ENCODE peak calls at places on chromosomes 2 and 18, in seven cellular contexts. One of them, this sample, is unnamed.
A peak's percentile ranks its signal among the peaks of the same experiment; 100 is the strongest.

GRCh38 chr2:70304501-70304900 is 2.6 kb upstream of the FAM136A start:
- DNase-seq in transverse colon: no peak
- DNase-seq in NCI-H526: no peak
- DNase-seq in stimulated activated CD8-positive, alpha-beta memory T cell treated with anti-CD3 and anti-CD28 coated beads, Interleukin-4, amount 100 ng/mL, for 1 hour: no peak
- DNase-seq in H7: no peak
- DNase-seq in amniotic epithelial cell: no peak
- DNase-seq in cardiac fibroblast: no peak
- DNase-seq in this sample: no peak

GRCh38 chr2:113169002-113169530 is 4.7 kb upstream of the PSD4 start:
- DNase-seq in transverse colon: no peak
- DNase-seq in NCI-H526: no peak
- DNase-seq in stimulated activated CD8-positive, alpha-beta memory T cell treated with anti-CD3 and anti-CD28 coated beads, Interleukin-4, amount 100 ng/mL, for 1 hour: no peak
- DNase-seq in H7: peak; percentile 7
- DNase-seq in amniotic epithelial cell: no peak
- DNase-seq in cardiac fibroblast: no peak
- DNase-seq in this sample: no peak

GRCh38 chr18:37438417-37439180 is 127.0 kb downstream of the CELF4 start:
- DNase-seq in transverse colon: no peak
- DNase-seq in NCI-H526: no peak
- DNase-seq in stimulated activated CD8-positive, alpha-beta memory T cell treated with anti-CD3 and anti-CD28 coated beads, Interleukin-4, amount 100 ng/mL, for 1 hour: no peak
- DNase-seq in H7: no peak
- DNase-seq in amniotic epithelial cell: no peak
- DNase-seq in cardiac fibroblast: no peak
- DNase-seq in this sample: no peak

GRCh38 chr2:10844083-10844482 is 31.5 kb upstream of the PDIA6 start:
- DNase-seq in transverse colon: peak; percentile 89
- DNase-seq in NCI-H526: no peak
- DNase-seq in stimulated activated CD8-positive, alpha-beta memory T cell treated with anti-CD3 and anti-CD28 coated beads, Interleukin-4, amount 100 ng/mL, for 1 hour: no peak
- DNase-seq in H7: peak; percentile 90
- DNase-seq in amniotic epithelial cell: peak; percentile 79
- DNase-seq in cardiac fibroblast: peak; percentile 37
- DNase-seq in this sample: no peak

GRCh38 chr2:155372969-155373368 is 674.5 kb downstream of the KCNJ3 start:
- DNase-seq in transverse colon: no peak
- DNase-seq in NCI-H526: peak; percentile 17
- DNase-seq in stimulated activated CD8-positive, alpha-beta memory T cell treated with anti-CD3 and anti-CD28 coated beads, Interleukin-4, amount 100 ng/mL, for 1 hour: no peak
- DNase-seq in H7: no peak
- DNase-seq in amniotic epithelial cell: peak; percentile 6
- DNase-seq in cardiac fibroblast: peak; percentile 41
- DNase-seq in this sample: no peak

GRCh38 chr2:95351080-95351915 is 51.2 kb upstream of the FAHD2A start:
- DNase-seq in transverse colon: no peak
- DNase-seq in NCI-H526: no peak
- DNase-seq in stimulated activated CD8-positive, alpha-beta memory T cell treated with anti-CD3 and anti-CD28 coated beads, Interleukin-4, amount 100 ng/mL, for 1 hour: no peak
- DNase-seq in H7: no peak
- DNase-seq in amniotic epithelial cell: no peak
- DNase-seq in cardiac fibroblast: no peak
- DNase-seq in this sample: no peak

GRCh38 chr2:54609647-54610046 is 113.8 kb upstream of the EML6 start:
- DNase-seq in transverse colon: no peak
- DNase-seq in NCI-H526: peak; percentile 36
- DNase-seq in stimulated activated CD8-positive, alpha-beta memory T cell treated with anti-CD3 and anti-CD28 coated beads, Interleukin-4, amount 100 ng/mL, for 1 hour: no peak
- DNase-seq in H7: no peak
- DNase-seq in amniotic epithelial cell: no peak
- DNase-seq in cardiac fibroblast: no peak
- DNase-seq in this sample: no peak

GRCh38 chr2:101277111-101277510 is 24.4 kb downstream of the CNOT11 start:
- DNase-seq in transverse colon: no peak
- DNase-seq in NCI-H526: no peak
- DNase-seq in stimulated activated CD8-positive, alpha-beta memory T cell treated with anti-CD3 and anti-CD28 coated beads, Interleukin-4, amount 100 ng/mL, for 1 hour: no peak
- DNase-seq in H7: no peak
- DNase-seq in amniotic epithelial cell: peak; percentile 47
- DNase-seq in cardiac fibroblast: peak; percentile 54
- DNase-seq in this sample: no peak

GRCh38 chr2:892892-893291 is 57.8 kb upstream of the SNTG2 start:
- DNase-seq in transverse colon: no peak
- DNase-seq in NCI-H526: no peak
- DNase-seq in stimulated activated CD8-positive, alpha-beta memory T cell treated with anti-CD3 and anti-CD28 coated beads, Interleukin-4, amount 100 ng/mL, for 1 hour: no peak
- DNase-seq in H7: no peak
- DNase-seq in amniotic epithelial cell: no peak
- DNase-seq in cardiac fibroblast: no peak
- DNase-seq in this sample: no peak

GRCh38 chr2:171436307-171436706 is 2.3 kb downstream of the DCAF17 start:
- DNase-seq in transverse colon: no peak
- DNase-seq in NCI-H526: no peak
- DNase-seq in stimulated activated CD8-positive, alpha-beta memory T cell treated with anti-CD3 and anti-CD28 coated beads, Interleukin-4, amount 100 ng/mL, for 1 hour: no peak
- DNase-seq in H7: no peak
- DNase-seq in amniotic epithelial cell: peak; percentile 86
- DNase-seq in cardiac fibroblast: peak; percentile 94
- DNase-seq in this sample: no peak

GRCh38 chr2:217393585-217394032 is 533.7 kb upstream of the TNP1 start:
- DNase-seq in transverse colon: peak; percentile 53
- DNase-seq in NCI-H526: no peak
- DNase-seq in stimulated activated CD8-positive, alpha-beta memory T cell treated with anti-CD3 and anti-CD28 coated beads, Interleukin-4, amount 100 ng/mL, for 1 hour: no peak
- DNase-seq in H7: no peak
- DNase-seq in amniotic epithelial cell: peak; percentile 97
- DNase-seq in cardiac fibroblast: peak; percentile 61
- DNase-seq in this sample: no peak

GRCh38 chr2:148899638-148900318 is 24.8 kb downstream of the KIF5C start:
- DNase-seq in transverse colon: no peak
- DNase-seq in NCI-H526: peak; percentile 20
- DNase-seq in stimulated activated CD8-positive, alpha-beta memory T cell treated with anti-CD3 and anti-CD28 coated beads, Interleukin-4, amount 100 ng/mL, for 1 hour: no peak
- DNase-seq in H7: no peak
- DNase-seq in amniotic epithelial cell: no peak
- DNase-seq in cardiac fibroblast: no peak
- DNase-seq in this sample: no peak

GRCh38 chr18:26617151-26617554 is 68.8 kb upstream of the KCTD1 start:
- DNase-seq in transverse colon: no peak
- DNase-seq in NCI-H526: no peak
- DNase-seq in stimulated activated CD8-positive, alpha-beta memory T cell treated with anti-CD3 and anti-CD28 coated beads, Interleukin-4, amount 100 ng/mL, for 1 hour: no peak
- DNase-seq in H7: no peak
- DNase-seq in amniotic epithelial cell: peak; percentile 97
- DNase-seq in cardiac fibroblast: peak; percentile 94
- DNase-seq in this sample: no peak

GRCh38 chr2:182728028-182728427 is 12.0 kb downstream of the DNAJC10 start:
- DNase-seq in transverse colon: no peak
- DNase-seq in NCI-H526: no peak
- DNase-seq in stimulated activated CD8-positive, alpha-beta memory T cell treated with anti-CD3 and anti-CD28 coated beads, Interleukin-4, amount 100 ng/mL, for 1 hour: no peak
- DNase-seq in H7: no peak
- DNase-seq in amniotic epithelial cell: no peak
- DNase-seq in cardiac fibroblast: no peak
- DNase-seq in this sample: no peak

GRCh38 chr18:47725656-47726055 is 204.8 kb downstream of the SMAD2 start:
- DNase-seq in transverse colon: no peak
- DNase-seq in NCI-H526: no peak
- DNase-seq in stimulated activated CD8-positive, alpha-beta memory T cell treated with anti-CD3 and anti-CD28 coated beads, Interleukin-4, amount 100 ng/mL, for 1 hour: no peak
- DNase-seq in H7: no peak
- DNase-seq in amniotic epithelial cell: no peak
- DNase-seq in cardiac fibroblast: no peak
- DNase-seq in this sample: no peak

GRCh38 chr2:12282780-12283695 is 433.7 kb upstream of the TRIB2 start:
- DNase-seq in transverse colon: no peak
- DNase-seq in NCI-H526: no peak
- DNase-seq in stimulated activated CD8-positive, alpha-beta memory T cell treated with anti-CD3 and anti-CD28 coated beads, Interleukin-4, amount 100 ng/mL, for 1 hour: no peak
- DNase-seq in H7: no peak
- DNase-seq in amniotic epithelial cell: no peak
- DNase-seq in cardiac fibroblast: no peak
- DNase-seq in this sample: no peak

GRCh38 chr2:226796840-226797288 is 2.8 kb downstream of the IRS1 start:
- DNase-seq in transverse colon: peak; percentile 24
- DNase-seq in NCI-H526: no peak
- DNase-seq in stimulated activated CD8-positive, alpha-beta memory T cell treated with anti-CD3 and anti-CD28 coated beads, Interleukin-4, amount 100 ng/mL, for 1 hour: no peak
- DNase-seq in H7: peak; percentile 66
- DNase-seq in amniotic epithelial cell: peak; percentile 28
- DNase-seq in cardiac fibroblast: peak; percentile 53
- DNase-seq in this sample: no peak

GRCh38 chr2:177799531-177799930 is 273.0 kb downstream of the PDE11A start:
- DNase-seq in transverse colon: no peak
- DNase-seq in NCI-H526: no peak
- DNase-seq in stimulated activated CD8-positive, alpha-beta memory T cell treated with anti-CD3 and anti-CD28 coated beads, Interleukin-4, amount 100 ng/mL, for 1 hour: no peak
- DNase-seq in H7: peak; percentile 28
- DNase-seq in amniotic epithelial cell: peak; percentile 37
- DNase-seq in cardiac fibroblast: peak; percentile 2
- DNase-seq in this sample: no peak

GRCh38 chr2:10254373-10255188 is 48.1 kb upstream of the HPCAL1 start:
- DNase-seq in transverse colon: no peak
- DNase-seq in NCI-H526: no peak
- DNase-seq in stimulated activated CD8-positive, alpha-beta memory T cell treated with anti-CD3 and anti-CD28 coated beads, Interleukin-4, amount 100 ng/mL, for 1 hour: no peak
- DNase-seq in H7: peak; percentile 69
- DNase-seq in amniotic epithelial cell: peak; percentile 32
- DNase-seq in cardiac fibroblast: no peak
- DNase-seq in this sample: no peak

GRCh38 chr2:224442092-224442999 is 40.4 kb upstream of the FAM124B start:
- DNase-seq in transverse colon: peak; percentile 14
- DNase-seq in NCI-H526: no peak
- DNase-seq in stimulated activated CD8-positive, alpha-beta memory T cell treated with anti-CD3 and anti-CD28 coated beads, Interleukin-4, amount 100 ng/mL, for 1 hour: no peak
- DNase-seq in H7: peak; percentile 30
- DNase-seq in amniotic epithelial cell: peak; percentile 15
- DNase-seq in cardiac fibroblast: peak; percentile 28
- DNase-seq in this sample: no peak

GRCh38 chr2:215727507-215728503 is 285.5 kb downstream of the MREG start:
- DNase-seq in transverse colon: no peak
- DNase-seq in NCI-H526: no peak
- DNase-seq in stimulated activated CD8-positive, alpha-beta memory T cell treated with anti-CD3 and anti-CD28 coated beads, Interleukin-4, amount 100 ng/mL, for 1 hour: no peak
- DNase-seq in H7: no peak
- DNase-seq in amniotic epithelial cell: peak; percentile 58
- DNase-seq in cardiac fibroblast: peak; percentile 87
- DNase-seq in this sample: no peak

GRCh38 chr2:63050186-63050915 is at the start of gene OTX1:
- DNase-seq in transverse colon: peak; percentile 59
- DNase-seq in NCI-H526: peak; percentile 85
- DNase-seq in stimulated activated CD8-positive, alpha-beta memory T cell treated with anti-CD3 and anti-CD28 coated beads, Interleukin-4, amount 100 ng/mL, for 1 hour: no peak
- DNase-seq in H7: peak; percentile 98
- DNase-seq in amniotic epithelial cell: no peak
- DNase-seq in cardiac fibroblast: peak; percentile 49
- DNase-seq in this sample: no peak

GRCh38 chr2:29269095-29270090 is 154.2 kb downstream of the CLIP4 start:
- DNase-seq in transverse colon: no peak
- DNase-seq in NCI-H526: no peak
- DNase-seq in stimulated activated CD8-positive, alpha-beta memory T cell treated with anti-CD3 and anti-CD28 coated beads, Interleukin-4, amount 100 ng/mL, for 1 hour: no peak
- DNase-seq in H7: no peak
- DNase-seq in amniotic epithelial cell: no peak
- DNase-seq in cardiac fibroblast: no peak
- DNase-seq in this sample: no peak

GRCh38 chr18:67043276-67043675 is 439.4 kb upstream of the CDH19 start:
- DNase-seq in transverse colon: no peak
- DNase-seq in NCI-H526: no peak
- DNase-seq in stimulated activated CD8-positive, alpha-beta memory T cell treated with anti-CD3 and anti-CD28 coated beads, Interleukin-4, amount 100 ng/mL, for 1 hour: no peak
- DNase-seq in H7: peak; percentile 8
- DNase-seq in amniotic epithelial cell: no peak
- DNase-seq in cardiac fibroblast: no peak
- DNase-seq in this sample: no peak

GRCh38 chr2:235747868-235748144 is 254.0 kb downstream of the AGAP1 start:
- DNase-seq in transverse colon: peak; percentile 47
- DNase-seq in NCI-H526: no peak
- DNase-seq in stimulated activated CD8-positive, alpha-beta memory T cell treated with anti-CD3 and anti-CD28 coated beads, Interleukin-4, amount 100 ng/mL, for 1 hour: no peak
- DNase-seq in H7: no peak
- DNase-seq in amniotic epithelial cell: peak; percentile 44
- DNase-seq in cardiac fibroblast: no peak
- DNase-seq in this sample: no peak

GRCh38 chr2:202541137-202541536 is 93.6 kb upstream of the FAM117B start:
- DNase-seq in transverse colon: no peak
- DNase-seq in NCI-H526: no peak
- DNase-seq in stimulated activated CD8-positive, alpha-beta memory T cell treated with anti-CD3 and anti-CD28 coated beads, Interleukin-4, amount 100 ng/mL, for 1 hour: no peak
- DNase-seq in H7: no peak
- DNase-seq in amniotic epithelial cell: peak; percentile 15
- DNase-seq in cardiac fibroblast: no peak
- DNase-seq in this sample: no peak

GRCh38 chr18:48263421-48263820 is 145.8 kb downstream of the ZBTB7C start:
- DNase-seq in transverse colon: no peak
- DNase-seq in NCI-H526: no peak
- DNase-seq in stimulated activated CD8-positive, alpha-beta memory T cell treated with anti-CD3 and anti-CD28 coated beads, Interleukin-4, amount 100 ng/mL, for 1 hour: no peak
- DNase-seq in H7: no peak
- DNase-seq in amniotic epithelial cell: no peak
- DNase-seq in cardiac fibroblast: no peak
- DNase-seq in this sample: no peak

GRCh38 chr2:8134105-8134903 is 547.6 kb upstream of the ID2 start:
- DNase-seq in transverse colon: peak; percentile 53
- DNase-seq in NCI-H526: peak; percentile 92
- DNase-seq in stimulated activated CD8-positive, alpha-beta memory T cell treated with anti-CD3 and anti-CD28 coated beads, Interleukin-4, amount 100 ng/mL, for 1 hour: no peak
- DNase-seq in H7: no peak
- DNase-seq in amniotic epithelial cell: no peak
- DNase-seq in cardiac fibroblast: no peak
- DNase-seq in this sample: no peak

GRCh38 chr18:63518178-63519012 is 23.8 kb upstream of the SERPINB12 start:
- DNase-seq in transverse colon: peak; percentile 50
- DNase-seq in NCI-H526: peak; percentile 57
- DNase-seq in stimulated activated CD8-positive, alpha-beta memory T cell treated with anti-CD3 and anti-CD28 coated beads, Interleukin-4, amount 100 ng/mL, for 1 hour: peak; percentile 21
- DNase-seq in H7: no peak
- DNase-seq in amniotic epithelial cell: peak; percentile 62
- DNase-seq in cardiac fibroblast: peak; percentile 85
- DNase-seq in this sample: peak; percentile 7

GRCh38 chr2:34549710-34550345 is 950.7 kb upstream of the FAM98A start:
- DNase-seq in transverse colon: no peak
- DNase-seq in NCI-H526: no peak
- DNase-seq in stimulated activated CD8-positive, alpha-beta memory T cell treated with anti-CD3 and anti-CD28 coated beads, Interleukin-4, amount 100 ng/mL, for 1 hour: no peak
- DNase-seq in H7: no peak
- DNase-seq in amniotic epithelial cell: no peak
- DNase-seq in cardiac fibroblast: no peak
- DNase-seq in this sample: no peak

GRCh38 chr2:233414777-233415570 is 60.7 kb downstream of the DGKD start:
- DNase-seq in transverse colon: no peak
- DNase-seq in NCI-H526: no peak
- DNase-seq in stimulated activated CD8-positive, alpha-beta memory T cell treated with anti-CD3 and anti-CD28 coated beads, Interleukin-4, amount 100 ng/mL, for 1 hour: no peak
- DNase-seq in H7: no peak
- DNase-seq in amniotic epithelial cell: no peak
- DNase-seq in cardiac fibroblast: peak; percentile 44
- DNase-seq in this sample: peak; percentile 20

GRCh38 chr18:9506046-9506792 is 30.9 kb downstream of the RALBP1 start:
- DNase-seq in transverse colon: peak; percentile 31
- DNase-seq in NCI-H526: no peak
- DNase-seq in stimulated activated CD8-positive, alpha-beta memory T cell treated with anti-CD3 and anti-CD28 coated beads, Interleukin-4, amount 100 ng/mL, for 1 hour: no peak
- DNase-seq in H7: no peak
- DNase-seq in amniotic epithelial cell: peak; percentile 24
- DNase-seq in cardiac fibroblast: no peak
- DNase-seq in this sample: no peak

GRCh38 chr2:220703279-220703678 is 868.8 kb downstream of the EPHA4 start:
- DNase-seq in transverse colon: no peak
- DNase-seq in NCI-H526: no peak
- DNase-seq in stimulated activated CD8-positive, alpha-beta memory T cell treated with anti-CD3 and anti-CD28 coated beads, Interleukin-4, amount 100 ng/mL, for 1 hour: no peak
- DNase-seq in H7: no peak
- DNase-seq in amniotic epithelial cell: peak; percentile 37
- DNase-seq in cardiac fibroblast: no peak
- DNase-seq in this sample: no peak

GRCh38 chr2:29463181-29463900 is 348.1 kb downstream of the CLIP4 start:
- DNase-seq in transverse colon: no peak
- DNase-seq in NCI-H526: no peak
- DNase-seq in stimulated activated CD8-positive, alpha-beta memory T cell treated with anti-CD3 and anti-CD28 coated beads, Interleukin-4, amount 100 ng/mL, for 1 hour: no peak
- DNase-seq in H7: no peak
- DNase-seq in amniotic epithelial cell: peak; percentile 94
- DNase-seq in cardiac fibroblast: peak; percentile 90
- DNase-seq in this sample: no peak

GRCh38 chr2:201978333-201978732 is 55.3 kb upstream of the FZD7 start:
- DNase-seq in transverse colon: no peak
- DNase-seq in NCI-H526: no peak
- DNase-seq in stimulated activated CD8-positive, alpha-beta memory T cell treated with anti-CD3 and anti-CD28 coated beads, Interleukin-4, amount 100 ng/mL, for 1 hour: no peak
- DNase-seq in H7: no peak
- DNase-seq in amniotic epithelial cell: no peak
- DNase-seq in cardiac fibroblast: no peak
- DNase-seq in this sample: no peak

GRCh38 chr2:186853871-186854435 is 5.0 kb upstream of the ZSWIM2 start:
- DNase-seq in transverse colon: no peak
- DNase-seq in NCI-H526: no peak
- DNase-seq in stimulated activated CD8-positive, alpha-beta memory T cell treated with anti-CD3 and anti-CD28 coated beads, Interleukin-4, amount 100 ng/mL, for 1 hour: no peak
- DNase-seq in H7: no peak
- DNase-seq in amniotic epithelial cell: peak; percentile 5
- DNase-seq in cardiac fibroblast: peak; percentile 63
- DNase-seq in this sample: no peak

GRCh38 chr2:226767056-226767813 is 32.4 kb downstream of the IRS1 start:
- DNase-seq in transverse colon: no peak
- DNase-seq in NCI-H526: no peak
- DNase-seq in stimulated activated CD8-positive, alpha-beta memory T cell treated with anti-CD3 and anti-CD28 coated beads, Interleukin-4, amount 100 ng/mL, for 1 hour: no peak
- DNase-seq in H7: no peak
- DNase-seq in amniotic epithelial cell: no peak
- DNase-seq in cardiac fibroblast: no peak
- DNase-seq in this sample: no peak

This sample was measured in activated CD8-positive, alpha-beta memory T cell treated with anti-CD3 and anti-CD28 coated beads for 4 hours.